ENCODE peak calls at places on chromosomes 5 and 9, in six cellular contexts. S is IMR-90, F is mesenchymal stem cell, I is neuronal stem cell, E is H1, L is H9. G is an unnamed sample. For H3K9me3, the result is how much of the 10 kb centered on the place peaks cover.

GRCh38 chr5:141604318-141604717 is 14.5 kb downstream of the DIAPH1 start:
- DNase-seq in S (peak), I (no peak), L (peak), E (no peak), F (peak), G (peak)

GRCh38 chr5:119302916-119303897 is 52.6 kb upstream of the TNFAIP8 start:
- DNase-seq in F (peak), I (no peak), E (no peak), S (peak), L (no peak), G (no peak)

GRCh38 chr5:179217356-179217755 is 127.9 kb downstream of the ADAMTS2 start:
- DNase-seq in I (no peak), L (no peak), F (peak), E (no peak), S (peak), G (peak)

GRCh38 chr9:118651511-118651910 is 717.7 kb downstream of the BRINP1 start:
- DNase-seq in E (no peak), L (no peak), I (no peak), F (no peak), S (no peak), G (no peak)

GRCh38 chr9:87034891-87035290 is 87.6 kb upstream of the GAS1 start:
- DNase-seq in E (no peak), S (no peak), L (no peak), F (no peak), I (no peak), G (no peak)

GRCh38 chr9:76458903-76459690 is at the start of gene GCNT1:
- DNase-seq in S (peak), F (peak), E (peak), L (peak), I (peak), G (peak)

GRCh38 chr9:116310212-116310611 is 156.6 kb downstream of the PAPPA start:
- DNase-seq in L (no peak), F (no peak), S (no peak), E (no peak), I (no peak), G (no peak)

GRCh38 chr9:70101265-70101664 is 57.6 kb downstream of the MAMDC2 start:
- DNase-seq in F (peak), L (no peak), I (no peak), S (peak), E (no peak), G (no peak)

GRCh38 chr9:109427886-109428285 is 70.2 kb downstream of the PTPN3 start:
- DNase-seq in I (no peak), E (no peak), F (no peak), S (no peak), L (no peak), G (no peak)

GRCh38 chr9:128607642-128608350 is 48.9 kb downstream of the DYNC2I2 start:
- DNase-seq in L (no peak), I (no peak), S (peak), F (no peak), E (no peak), G (no peak)

GRCh38 chr9:77020438-77021264 is 1.2 kb downstream of the FOXB2 start:
- DNase-seq in E (peak), F (no peak), I (peak), L (peak), S (no peak), G (no peak)

GRCh38 chr5:191036-191948 is at the start of gene LRRC14B:
- DNase-seq in E (no peak), F (no peak), S (no peak), I (no peak), L (no peak), G (peak)

GRCh38 chr5:54834121-54834842 is 151.1 kb downstream of the ESM1 start:
- DNase-seq in I (no peak), E (no peak), L (no peak), F (no peak), S (no peak), G (peak)

GRCh38 chr9:74132986-74133385 is 364.1 kb upstream of the RORB start:
- DNase-seq in E (peak), F (no peak), I (no peak), L (peak), S (no peak), G (no peak)

GRCh38 chr9:18317896-18318295 is 156.1 kb upstream of the ADAMTSL1 start:
- DNase-seq in L (no peak), E (no peak), S (peak), I (no peak), F (no peak), G (no peak)

GRCh38 chr9:137032893-137033292 is 1.0 kb upstream of the FUT7 start:
- DNase-seq in I (no peak), E (no peak), L (no peak), S (no peak), F (no peak), G (peak)

GRCh38 chr5:171366645-171367044 is 21.0 kb upstream of the NPM1 start:
- DNase-seq in F (no peak), I (no peak), S (no peak), L (no peak), E (no peak), G (no peak)

GRCh38 chr5:135921388-135921787 is 25.7 kb upstream of the IL9 start:
- DNase-seq in F (peak), S (peak), L (no peak), E (no peak), I (no peak), G (no peak)
- H3K27ac ChIP-seq in F (no peak), S (no peak), L (no peak), E (no peak), I (no peak), G (no peak)

GRCh38 chr5:12109075-12109688 is 204.9 kb upstream of the CTNND2 start:
- DNase-seq in S (no peak), L (no peak), I (no peak), F (no peak), E (no peak), G (peak)
- H3K9me3 ChIP-seq in S (under half), L (under half), I (under half), F (under half), E (under half), G (under half)

DNA sequence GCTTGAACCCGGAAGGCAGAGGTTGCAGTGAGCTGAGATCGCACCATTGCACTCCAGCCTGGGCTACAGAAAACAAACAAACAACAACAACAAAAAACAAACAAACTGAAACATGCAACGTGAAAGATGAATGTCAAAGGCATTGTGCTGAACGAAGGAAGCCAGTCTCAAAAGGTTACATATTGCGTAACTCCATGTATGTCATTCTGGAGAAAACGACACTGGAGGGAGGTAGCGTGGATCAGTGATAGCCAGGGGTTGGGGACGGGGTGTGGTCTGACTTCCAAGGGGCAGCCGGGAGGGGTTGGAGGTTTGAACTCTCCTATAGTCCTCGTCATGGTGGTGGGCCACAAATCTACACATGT is 12.1 kb upstream of the WDR5 start:
- DNase-seq in E (no peak), L (no peak), S (no peak), I (no peak), F (no peak), G (no peak)
- H3K18ac ChIP-seq in E (no peak), L (no peak), S (no peak), I (no peak), F (no peak), G (no peak)

DNA sequence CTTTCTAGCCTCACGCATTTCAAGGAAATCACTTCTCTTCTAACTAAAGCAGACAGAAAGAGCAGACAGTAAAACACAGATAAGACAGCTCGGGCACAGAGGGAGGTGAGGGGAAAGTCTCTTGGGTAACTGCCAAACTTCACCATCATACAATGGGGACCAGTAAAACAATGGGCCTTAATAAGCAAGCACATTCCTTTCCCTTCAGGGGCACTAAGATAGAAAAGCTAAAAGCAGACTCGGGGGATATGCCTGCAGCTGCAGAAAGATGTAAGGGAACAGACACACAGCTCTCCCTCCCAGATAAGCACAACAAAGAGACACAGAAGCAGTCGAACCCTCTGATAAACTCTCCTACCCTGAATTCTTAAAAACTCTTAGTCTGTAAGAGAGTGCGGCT is 15.6 kb upstream of the CKS2 start:
- DNase-seq in L (no peak), E (no peak), I (no peak), F (no peak), S (no peak), G (no peak)
- H3K27ac ChIP-seq in L (no peak), E (no peak), I (peak), F (no peak), S (no peak), G (no peak)